ENCODE peak calls at places on chromosomes 3 and 15, in ten cellular contexts. O is progenitor cell of endocrine pancreas; R is A549; F is T-helper 17 cell; B is trophoblast cell; C is GM04504; S is endothelial cell; M is GM03348; V is central memory CD4-positive, alpha-beta T cell; P is aorta. I is an unnamed sample.

GRCh38 chr3:877001-877400 is 215.8 kb upstream of the CNTN6 start:
- DNase-seq in M (no peak), B (no peak), R (no peak), P (no peak), S (no peak), O (no peak), F (no peak), C (no peak), V (no peak), I (no peak)

GRCh38 chr3:179653777-179654117 is 907 bp downstream of the USP13 start:
- DNase-seq in C (no peak), B (no peak), P (peak), M (no peak), V (peak), F (no peak), R (peak), S (peak), O (no peak), I (no peak)

GRCh38 chr3:126996905-126997304 is 14.0 kb downstream of the PLXNA1 start:
- DNase-seq in O (no peak), M (peak), V (no peak), P (no peak), B (no peak), F (no peak), R (no peak), S (no peak), C (peak), I (no peak)

GRCh38 chr3:188233320-188233719 is 79.4 kb downstream of the LPP start:
- DNase-seq in O (no peak), S (no peak), M (no peak), R (no peak), F (no peak), B (no peak), P (no peak), C (no peak), V (no peak), I (no peak)

GRCh38 chr3:51391566-51392300 is 648 bp downstream of the RBM15B start:
- DNase-seq in O (peak), B (peak), R (no peak), V (peak), P (peak), S (peak), C (no peak), M (peak), F (peak), I (peak)

GRCh38 chr3:134387293-134387692 is 13.0 kb upstream of the AMOTL2 start:
- DNase-seq in B (no peak), O (no peak), F (no peak), S (no peak), V (no peak), C (no peak), P (no peak), M (no peak), R (no peak), I (no peak)

GRCh38 chr15:60720493-60721231 is 241.7 kb upstream of the ICE2 start:
- DNase-seq in V (peak), O (no peak), F (peak), R (no peak), M (no peak), P (no peak), B (no peak), C (no peak), S (no peak), I (no peak)

GRCh38 chr15:33284336-33284735 is 26.4 kb upstream of the RYR3 start:
- DNase-seq in C (no peak), S (no peak), B (no peak), R (no peak), V (no peak), O (no peak), P (no peak), F (no peak), M (no peak), I (no peak)

GRCh38 chr3:195179782-195180489 is 91.0 kb downstream of the XXYLT1 start:
- DNase-seq in O (no peak), P (no peak), B (no peak), F (no peak), M (no peak), V (no peak), S (peak), C (no peak), R (no peak), I (no peak)

GRCh38 chr3:194993896-194994295 is 277.1 kb downstream of the XXYLT1 start:
- DNase-seq in R (no peak), F (no peak), P (no peak), C (no peak), M (no peak), B (no peak), O (no peak), S (no peak), V (no peak), I (no peak)

GRCh38 chr3:139757448-139758030 is 79.8 kb upstream of the NMNAT3 start:
- DNase-seq in O (no peak), V (no peak), M (no peak), F (no peak), P (no peak), R (no peak), C (no peak), B (no peak), S (no peak), I (no peak)

GRCh38 chr3:126081618-126082333 is 2.1 kb downstream of the SLC41A3 start:
- DNase-seq in F (no peak), S (no peak), B (peak), M (peak), P (no peak), C (no peak), V (no peak), R (peak), O (no peak), I (no peak)

GRCh38 chr15:96343529-96344072 is 13.1 kb downstream of the NR2F2 start:
- DNase-seq in R (no peak), V (no peak), F (no peak), M (no peak), P (peak), S (no peak), C (no peak), B (no peak), O (no peak), I (no peak)

GRCh38 chr3:41701196-41701698 is 260.7 kb downstream of the ULK4 start:
- DNase-seq in M (no peak), F (no peak), R (no peak), C (no peak), P (no peak), S (no peak), O (no peak), B (no peak), V (no peak), I (no peak)

GRCh38 chr3:11290743-11291680 is 18.8 kb downstream of the ATG7 start:
- DNase-seq in R (no peak), V (peak), O (no peak), M (no peak), P (no peak), B (peak), F (no peak), S (no peak), C (no peak), I (peak)

GRCh38 chr3:21718161-21718765 is 32.7 kb downstream of the ZNF385D start:
- DNase-seq in B (peak), M (peak), C (peak), P (no peak), R (no peak), F (no peak), O (no peak), S (no peak), V (no peak), I (no peak)

GRCh38 chr3:50390523-50391177 is 31.3 kb upstream of the TMEM115 start:
- DNase-seq in O (no peak), R (no peak), B (no peak), C (no peak), S (no peak), V (no peak), P (peak), M (no peak), F (no peak), I (no peak)

GRCh38 chr15:78004919-78005634 is 72.4 kb downstream of the TBC1D2B start:
- DNase-seq in S (no peak), O (no peak), V (no peak), F (no peak), C (peak), R (no peak), M (peak), P (peak), B (no peak), I (no peak)

GRCh38 chr3:182575941-182576340 is 217.4 kb upstream of the ATP11B start:
- DNase-seq in F (no peak), P (no peak), V (no peak), C (no peak), B (no peak), R (no peak), S (no peak), O (no peak), M (no peak), I (no peak)

I was measured in naive B cell.